ENCODE peak calls at places on chromosomes 4 and X, in eight cellular contexts. One of them, this sample, is unnamed.

GRCh38 chrX:71296806-71297205 is 4.7 kb upstream of the ITGB1BP2 start:
- DNase-seq in stomach: no peak
- DNase-seq in gastrocnemius medialis: no peak
- DNase-seq in esophagus squamous epithelium: no peak
- DNase-seq in testis: no peak
- DNase-seq in adrenal gland: no peak
- DNase-seq in heart left ventricle: no peak
- DNase-seq in uterus: no peak
- DNase-seq in this sample: no peak

GRCh38 chrX:16745659-16746058 is 26.2 kb downstream of the SYAP1 start:
- DNase-seq in stomach: no peak
- DNase-seq in gastrocnemius medialis: no peak
- DNase-seq in esophagus squamous epithelium: no peak
- DNase-seq in testis: no peak
- DNase-seq in adrenal gland: peak
- DNase-seq in heart left ventricle: no peak
- DNase-seq in uterus: no peak
- DNase-seq in this sample: no peak

GRCh38 chr4:129515356-129515755 is 419.4 kb downstream of the C4orf33 start:
- DNase-seq in stomach: no peak
- DNase-seq in gastrocnemius medialis: no peak
- DNase-seq in esophagus squamous epithelium: no peak
- DNase-seq in testis: no peak
- DNase-seq in adrenal gland: no peak
- DNase-seq in heart left ventricle: no peak
- DNase-seq in uterus: no peak
- DNase-seq in this sample: no peak

GRCh38 chr4:102543030-102543505 is 41.9 kb downstream of the NFKB1 start:
- DNase-seq in stomach: no peak
- DNase-seq in gastrocnemius medialis: no peak
- DNase-seq in esophagus squamous epithelium: no peak
- DNase-seq in testis: no peak
- DNase-seq in adrenal gland: no peak
- DNase-seq in heart left ventricle: no peak
- DNase-seq in uterus: no peak
- DNase-seq in this sample: no peak

GRCh38 chr4:20420916-20421315 is 169.2 kb downstream of the SLIT2 start:
- DNase-seq in stomach: no peak
- DNase-seq in gastrocnemius medialis: no peak
- DNase-seq in esophagus squamous epithelium: no peak
- DNase-seq in testis: no peak
- DNase-seq in adrenal gland: no peak
- DNase-seq in heart left ventricle: no peak
- DNase-seq in uterus: no peak
- DNase-seq in this sample: no peak

GRCh38 chr4:63349674-63350025 is 1059.6 kb downstream of the TECRL start:
- DNase-seq in stomach: no peak
- DNase-seq in gastrocnemius medialis: no peak
- DNase-seq in esophagus squamous epithelium: no peak
- DNase-seq in testis: peak
- DNase-seq in adrenal gland: no peak
- DNase-seq in heart left ventricle: no peak
- DNase-seq in uterus: no peak
- DNase-seq in this sample: no peak

GRCh38 chrX:100264200-100264599 is 145.9 kb downstream of the PCDH19 start:
- DNase-seq in stomach: no peak
- DNase-seq in gastrocnemius medialis: no peak
- DNase-seq in esophagus squamous epithelium: no peak
- DNase-seq in testis: no peak
- DNase-seq in adrenal gland: no peak
- DNase-seq in heart left ventricle: no peak
- DNase-seq in uterus: no peak
- DNase-seq in this sample: no peak

GRCh38 chr4:76401654-76402053 is 19.3 kb downstream of the CCDC158 start:
- DNase-seq in stomach: no peak
- DNase-seq in gastrocnemius medialis: no peak
- DNase-seq in esophagus squamous epithelium: no peak
- DNase-seq in testis: no peak
- DNase-seq in adrenal gland: no peak
- DNase-seq in heart left ventricle: no peak
- DNase-seq in uterus: no peak
- DNase-seq in this sample: no peak

GRCh38 chr4:172648471-172648870 is 520.1 kb upstream of the GALNT7 start:
- DNase-seq in stomach: no peak
- DNase-seq in gastrocnemius medialis: no peak
- DNase-seq in esophagus squamous epithelium: no peak
- DNase-seq in testis: no peak
- DNase-seq in adrenal gland: no peak
- DNase-seq in heart left ventricle: no peak
- DNase-seq in uterus: no peak
- DNase-seq in this sample: no peak

GRCh38 chr4:71020611-71021010 is 27.2 kb downstream of the DCK start:
- DNase-seq in stomach: no peak
- DNase-seq in gastrocnemius medialis: no peak
- DNase-seq in esophagus squamous epithelium: no peak
- DNase-seq in testis: no peak
- DNase-seq in adrenal gland: no peak
- DNase-seq in heart left ventricle: no peak
- DNase-seq in uterus: no peak
- DNase-seq in this sample: no peak

GRCh38 chr4:88533088-88533790 is 9.7 kb upstream of the PYURF start:
- DNase-seq in stomach: no peak
- DNase-seq in gastrocnemius medialis: no peak
- DNase-seq in esophagus squamous epithelium: no peak
- DNase-seq in testis: no peak
- DNase-seq in adrenal gland: no peak
- DNase-seq in heart left ventricle: no peak
- DNase-seq in uterus: no peak
- DNase-seq in this sample: no peak

GRCh38 chr4:108313546-108314339 is 145.0 kb upstream of the LEF1 start:
- DNase-seq in stomach: no peak
- DNase-seq in gastrocnemius medialis: no peak
- DNase-seq in esophagus squamous epithelium: no peak
- DNase-seq in testis: no peak
- DNase-seq in adrenal gland: no peak
- DNase-seq in heart left ventricle: no peak
- DNase-seq in uterus: no peak
- DNase-seq in this sample: no peak

GRCh38 chrX:134659761-134660160 is 1.5 kb upstream of the PLAC1 start:
- DNase-seq in stomach: no peak
- DNase-seq in gastrocnemius medialis: no peak
- DNase-seq in esophagus squamous epithelium: no peak
- DNase-seq in testis: no peak
- DNase-seq in adrenal gland: no peak
- DNase-seq in heart left ventricle: no peak
- DNase-seq in uterus: no peak
- DNase-seq in this sample: no peak

GRCh38 chr4:122783301-122784215 is 43.1 kb upstream of the FGF2 start:
- DNase-seq in stomach: no peak
- DNase-seq in gastrocnemius medialis: peak
- DNase-seq in esophagus squamous epithelium: no peak
- DNase-seq in testis: peak
- DNase-seq in adrenal gland: no peak
- DNase-seq in heart left ventricle: peak
- DNase-seq in uterus: no peak
- DNase-seq in this sample: no peak

GRCh38 chr4:6893449-6894085 is 16.1 kb upstream of the TBC1D14 start:
- DNase-seq in stomach: peak
- DNase-seq in gastrocnemius medialis: no peak
- DNase-seq in esophagus squamous epithelium: no peak
- DNase-seq in testis: no peak
- DNase-seq in adrenal gland: no peak
- DNase-seq in heart left ventricle: no peak
- DNase-seq in uterus: no peak
- DNase-seq in this sample: peak

GRCh38 chr4:109385260-109385659 is 48.4 kb upstream of the SEC24B start:
- DNase-seq in stomach: no peak
- DNase-seq in gastrocnemius medialis: no peak
- DNase-seq in esophagus squamous epithelium: no peak
- DNase-seq in testis: no peak
- DNase-seq in adrenal gland: no peak
- DNase-seq in heart left ventricle: no peak
- DNase-seq in uterus: no peak
- DNase-seq in this sample: no peak

GRCh38 chrX:155966876-155967275 is 30.6 kb upstream of the IL9R start:
- DNase-seq in stomach: no peak
- DNase-seq in gastrocnemius medialis: no peak
- DNase-seq in esophagus squamous epithelium: no peak
- DNase-seq in testis: peak
- DNase-seq in adrenal gland: peak
- DNase-seq in heart left ventricle: no peak
- DNase-seq in uterus: no peak
- DNase-seq in this sample: no peak

GRCh38 chrX:45191383-45191782 is 9.3 kb downstream of the DIPK2B start:
- DNase-seq in stomach: no peak
- DNase-seq in gastrocnemius medialis: no peak
- DNase-seq in esophagus squamous epithelium: no peak
- DNase-seq in testis: no peak
- DNase-seq in adrenal gland: no peak
- DNase-seq in heart left ventricle: no peak
- DNase-seq in uterus: no peak
- DNase-seq in this sample: no peak

GRCh38 chr4:138775485-138775884 is 240.1 kb upstream of the NOCT start:
- DNase-seq in stomach: no peak
- DNase-seq in gastrocnemius medialis: no peak
- DNase-seq in esophagus squamous epithelium: no peak
- DNase-seq in testis: no peak
- DNase-seq in adrenal gland: no peak
- DNase-seq in heart left ventricle: no peak
- DNase-seq in uterus: no peak
- DNase-seq in this sample: no peak

GRCh38 chr4:138775890-138776289 is 239.7 kb upstream of the NOCT start:
- DNase-seq in stomach: no peak
- DNase-seq in gastrocnemius medialis: no peak
- DNase-seq in esophagus squamous epithelium: no peak
- DNase-seq in testis: no peak
- DNase-seq in adrenal gland: no peak
- DNase-seq in heart left ventricle: no peak
- DNase-seq in uterus: no peak
- DNase-seq in this sample: no peak

GRCh38 chr4:138770818-138771217 is 244.8 kb upstream of the NOCT start:
- DNase-seq in stomach: no peak
- DNase-seq in gastrocnemius medialis: no peak
- DNase-seq in esophagus squamous epithelium: no peak
- DNase-seq in testis: no peak
- DNase-seq in adrenal gland: no peak
- DNase-seq in heart left ventricle: no peak
- DNase-seq in uterus: no peak
- DNase-seq in this sample: no peak

GRCh38 chr4:138772366-138772765 is 243.2 kb upstream of the NOCT start:
- DNase-seq in stomach: no peak
- DNase-seq in gastrocnemius medialis: no peak
- DNase-seq in esophagus squamous epithelium: no peak
- DNase-seq in testis: no peak
- DNase-seq in adrenal gland: no peak
- DNase-seq in heart left ventricle: no peak
- DNase-seq in uterus: no peak
- DNase-seq in this sample: no peak

GRCh38 chr4:138773321-138773720 is 242.3 kb upstream of the NOCT start:
- DNase-seq in stomach: no peak
- DNase-seq in gastrocnemius medialis: no peak
- DNase-seq in esophagus squamous epithelium: no peak
- DNase-seq in testis: no peak
- DNase-seq in adrenal gland: no peak
- DNase-seq in heart left ventricle: no peak
- DNase-seq in uterus: no peak
- DNase-seq in this sample: no peak
- TF ChIP-seq POLR2A in stomach: no peak
- TF ChIP-seq POLR2A in gastrocnemius medialis: no peak
- TF ChIP-seq POLR2A in esophagus squamous epithelium: no peak
- TF ChIP-seq POLR2A in testis: no peak
- TF ChIP-seq POLR2A in adrenal gland: no peak
- TF ChIP-seq POLR2A in heart left ventricle: no peak
- TF ChIP-seq POLR2A in uterus: no peak
- TF ChIP-seq POLR2A in this sample: no peak

DNA sequence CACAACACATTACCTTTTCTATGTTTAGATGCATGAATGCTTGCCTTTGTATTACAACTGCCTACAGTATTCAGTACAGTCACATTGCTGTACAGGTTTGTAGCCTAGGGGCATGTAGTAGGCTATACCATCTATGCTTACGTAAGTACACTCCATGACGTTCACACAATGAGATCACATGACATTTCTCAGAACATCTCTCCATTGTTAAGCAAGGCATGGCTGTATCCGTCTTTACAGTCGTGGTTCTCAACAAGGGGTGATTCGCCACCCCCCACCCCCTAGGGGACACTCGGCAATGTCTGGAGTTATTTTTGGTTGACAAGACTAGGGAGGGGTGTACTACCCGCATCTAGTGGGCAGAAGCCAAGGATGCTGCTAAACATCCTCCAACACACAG is 12.1 kb downstream of the CD99L2 start:
- DNase-seq in stomach: no peak
- DNase-seq in gastrocnemius medialis: no peak
- DNase-seq in esophagus squamous epithelium: no peak
- DNase-seq in testis: no peak
- DNase-seq in adrenal gland: no peak
- DNase-seq in heart left ventricle: no peak
- DNase-seq in uterus: no peak
- DNase-seq in this sample: no peak
- TF ChIP-seq POLR2A in stomach: no peak
- TF ChIP-seq POLR2A in gastrocnemius medialis: no peak
- TF ChIP-seq POLR2A in esophagus squamous epithelium: no peak
- TF ChIP-seq POLR2A in testis: no peak
- TF ChIP-seq POLR2A in adrenal gland: no peak
- TF ChIP-seq POLR2A in heart left ventricle: no peak
- TF ChIP-seq POLR2A in uterus: no peak
- TF ChIP-seq POLR2A in this sample: no peak

DNA sequence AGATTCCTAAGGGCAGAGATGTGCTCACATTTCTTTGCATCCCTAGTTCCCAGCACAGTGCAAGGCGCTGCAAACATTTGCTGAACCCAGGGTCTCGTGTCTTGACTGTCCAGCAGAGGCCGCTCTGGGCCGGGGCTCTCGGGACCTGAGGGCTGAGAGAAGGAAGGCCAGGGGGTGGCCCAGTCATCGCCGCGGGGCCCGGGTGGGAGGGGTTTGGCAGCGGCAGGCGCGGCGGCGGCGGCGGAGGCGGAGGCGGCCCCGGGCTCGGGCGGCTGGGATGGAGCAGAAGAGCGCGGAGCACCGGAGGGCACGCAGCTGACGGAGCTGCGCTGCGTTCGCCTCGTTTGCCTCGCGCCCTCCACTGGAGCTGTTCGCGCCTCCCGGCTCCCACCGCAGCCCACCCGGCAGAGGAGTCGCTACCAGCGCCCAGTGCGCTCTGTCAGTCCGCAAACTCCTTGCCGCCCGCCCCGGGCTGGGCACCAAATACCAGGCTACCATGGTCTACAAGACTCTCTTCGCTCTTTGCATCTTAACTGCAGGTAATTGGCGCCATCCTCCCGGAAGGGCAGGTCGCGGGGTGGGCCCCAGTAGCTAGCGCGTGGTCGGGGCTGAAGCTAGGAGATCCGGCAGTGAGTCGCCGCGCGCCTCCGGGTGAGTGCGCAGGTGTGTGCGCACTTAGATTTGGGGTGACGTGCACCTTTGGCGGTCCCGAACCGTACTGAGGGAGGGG is at the start of gene PARM1:
- DNase-seq in stomach: peak
- DNase-seq in gastrocnemius medialis: peak
- DNase-seq in esophagus squamous epithelium: peak
- DNase-seq in testis: peak
- DNase-seq in adrenal gland: peak
- DNase-seq in heart left ventricle: peak
- DNase-seq in uterus: peak
- DNase-seq in this sample: peak
- TF ChIP-seq POLR2A in stomach: no peak
- TF ChIP-seq POLR2A in gastrocnemius medialis: peak
- TF ChIP-seq POLR2A in esophagus squamous epithelium: no peak
- TF ChIP-seq POLR2A in testis: peak
- TF ChIP-seq POLR2A in adrenal gland: peak
- TF ChIP-seq POLR2A in heart left ventricle: peak
- TF ChIP-seq POLR2A in uterus: peak
- TF ChIP-seq POLR2A in this sample: no peak

GRCh38 chr4:24584175-24584850 is at the start of gene DHX15:
- DNase-seq in stomach: peak
- DNase-seq in gastrocnemius medialis: peak
- DNase-seq in esophagus squamous epithelium: peak
- DNase-seq in testis: peak
- DNase-seq in adrenal gland: peak
- DNase-seq in heart left ventricle: peak
- DNase-seq in uterus: peak
- DNase-seq in this sample: peak
- TF ChIP-seq POLR2A in stomach: no peak
- TF ChIP-seq POLR2A in gastrocnemius medialis: peak
- TF ChIP-seq POLR2A in esophagus squamous epithelium: no peak
- TF ChIP-seq POLR2A in testis: peak
- TF ChIP-seq POLR2A in adrenal gland: peak
- TF ChIP-seq POLR2A in heart left ventricle: no peak
- TF ChIP-seq POLR2A in uterus: peak
- TF ChIP-seq POLR2A in this sample: no peak